ENCODE peak calls at places on chromosome 11, in four cellular contexts. One of them, this sample, is unnamed.

GRCh38 chr11:96303067-96303466 is 39.9 kb downstream of the MAML2 start:
- DNase-seq in 8988T: no peak
- DNase-seq in fibroblast of gingiva: peak
- DNase-seq in mucosa of gallbladder: no peak
- DNase-seq in this sample: no peak

GRCh38 chr11:111935331-111936044 is 1.7 kb upstream of the DIXDC1 start:
- DNase-seq in 8988T: no peak
- DNase-seq in mucosa of gallbladder: no peak
- DNase-seq in fibroblast of gingiva: peak
- DNase-seq in this sample: no peak

GRCh38 chr11:69482322-69482721 is 859 bp downstream of the LINC01488 start:
- DNase-seq in fibroblast of gingiva: no peak
- DNase-seq in mucosa of gallbladder: no peak
- DNase-seq in 8988T: no peak
- DNase-seq in this sample: no peak

GRCh38 chr11:67293090-67293489 is 4.0 kb downstream of the ANKRD13D start:
- DNase-seq in 8988T: no peak
- DNase-seq in fibroblast of gingiva: peak
- DNase-seq in mucosa of gallbladder: no peak
- DNase-seq in this sample: no peak

GRCh38 chr11:108620958-108621772 is 27.6 kb upstream of the EXPH5 start:
- DNase-seq in fibroblast of gingiva: no peak
- DNase-seq in 8988T: no peak
- DNase-seq in mucosa of gallbladder: no peak
- DNase-seq in this sample: no peak

GRCh38 chr11:62245271-62245753 is 3.3 kb downstream of the SCGB1D2 start:
- DNase-seq in mucosa of gallbladder: peak
- DNase-seq in fibroblast of gingiva: peak
- DNase-seq in 8988T: peak
- DNase-seq in this sample: no peak

GRCh38 chr11:118896921-118897591 is 13.4 kb downstream of the CXCR5 start:
- DNase-seq in mucosa of gallbladder: no peak
- DNase-seq in fibroblast of gingiva: no peak
- DNase-seq in 8988T: no peak
- DNase-seq in this sample: no peak

GRCh38 chr11:102110761-102111010 is 439 bp downstream of the YAP1 start:
- DNase-seq in 8988T: no peak
- DNase-seq in mucosa of gallbladder: no peak
- DNase-seq in fibroblast of gingiva: no peak
- DNase-seq in this sample: no peak

GRCh38 chr11:106998126-106998525 is 20.1 kb downstream of the GUCY1A2 start:
- DNase-seq in 8988T: no peak
- DNase-seq in fibroblast of gingiva: no peak
- DNase-seq in mucosa of gallbladder: no peak
- DNase-seq in this sample: no peak

GRCh38 chr11:57658023-57658361 is 430 bp downstream of the CLP1 start:
- DNase-seq in mucosa of gallbladder: no peak
- DNase-seq in fibroblast of gingiva: no peak
- DNase-seq in 8988T: no peak
- DNase-seq in this sample: no peak

GRCh38 chr11:70522613-70523311 is 124.4 kb downstream of the CTTN start:
- DNase-seq in fibroblast of gingiva: no peak
- DNase-seq in 8988T: no peak
- DNase-seq in mucosa of gallbladder: no peak
- DNase-seq in this sample: no peak

GRCh38 chr11:59456661-59457060 is at the start of gene OR4D6:
- DNase-seq in fibroblast of gingiva: no peak
- DNase-seq in 8988T: no peak
- DNase-seq in mucosa of gallbladder: no peak
- DNase-seq in this sample: no peak

GRCh38 chr11:46247664-46248063 is 29.8 kb upstream of the CREB3L1 start:
- DNase-seq in 8988T: peak
- DNase-seq in mucosa of gallbladder: peak
- DNase-seq in fibroblast of gingiva: no peak
- DNase-seq in this sample: no peak

GRCh38 chr11:108117746-108118371 is 3.5 kb upstream of the ACAT1 start:
- DNase-seq in mucosa of gallbladder: no peak
- DNase-seq in fibroblast of gingiva: peak
- DNase-seq in 8988T: peak
- DNase-seq in this sample: peak

GRCh38 chr11:61392991-61393595 is 706 bp downstream of the TMEM216 start:
- DNase-seq in 8988T: peak
- DNase-seq in fibroblast of gingiva: no peak
- DNase-seq in mucosa of gallbladder: no peak
- DNase-seq in this sample: peak

GRCh38 chr11:63629426-63629825 is 15.2 kb upstream of the PLAAT3 start:
- DNase-seq in fibroblast of gingiva: no peak
- DNase-seq in 8988T: no peak
- DNase-seq in mucosa of gallbladder: no peak
- DNase-seq in this sample: no peak

GRCh38 chr11:46529086-46529905 is 64.5 kb downstream of the AMBRA1 start:
- DNase-seq in 8988T: peak
- DNase-seq in fibroblast of gingiva: peak
- DNase-seq in mucosa of gallbladder: peak
- DNase-seq in this sample: peak

GRCh38 chr11:66268953-66269906 is 791 bp downstream of the RAB1B start:
- DNase-seq in fibroblast of gingiva: peak
- DNase-seq in 8988T: peak
- DNase-seq in mucosa of gallbladder: no peak
- DNase-seq in this sample: peak

GRCh38 chr11:87767615-87768014 is 407.6 kb downstream of the RAB38 start:
- DNase-seq in mucosa of gallbladder: no peak
- DNase-seq in 8988T: no peak
- DNase-seq in fibroblast of gingiva: no peak
- DNase-seq in this sample: no peak

GRCh38 chr11:94759522-94759921 is 8.6 kb upstream of the AMOTL1 start:
- DNase-seq in 8988T: no peak
- DNase-seq in mucosa of gallbladder: no peak
- DNase-seq in fibroblast of gingiva: no peak
- DNase-seq in this sample: no peak

GRCh38 chr11:64969209-64969608 is 2.7 kb downstream of the MAJIN start:
- DNase-seq in mucosa of gallbladder: no peak
- DNase-seq in fibroblast of gingiva: no peak
- DNase-seq in 8988T: peak
- DNase-seq in this sample: peak

GRCh38 chr11:134499990-134500389 is 87.9 kb upstream of the B3GAT1 start:
- DNase-seq in fibroblast of gingiva: no peak
- DNase-seq in 8988T: no peak
- DNase-seq in mucosa of gallbladder: no peak
- DNase-seq in this sample: no peak

GRCh38 chr11:26583550-26583949 is 11.5 kb upstream of the MUC15 start:
- DNase-seq in 8988T: no peak
- DNase-seq in fibroblast of gingiva: peak
- DNase-seq in mucosa of gallbladder: peak
- DNase-seq in this sample: no peak

GRCh38 chr11:132126973-132127900 is 756.8 kb downstream of the NTM start:
- DNase-seq in fibroblast of gingiva: peak
- DNase-seq in 8988T: no peak
- DNase-seq in mucosa of gallbladder: peak
- DNase-seq in this sample: peak

GRCh38 chr11:128862421-128862820 is 4.7 kb downstream of the KCNJ1 start:
- DNase-seq in fibroblast of gingiva: no peak
- DNase-seq in 8988T: no peak
- DNase-seq in mucosa of gallbladder: no peak
- DNase-seq in this sample: no peak

GRCh38 chr11:129117595-129118350 is 74.4 kb downstream of the ARHGAP32 start:
- DNase-seq in mucosa of gallbladder: peak
- DNase-seq in 8988T: no peak
- DNase-seq in fibroblast of gingiva: peak
- DNase-seq in this sample: peak

GRCh38 chr11:103332409-103332808 is 223.2 kb downstream of the DYNC2H1 start:
- DNase-seq in 8988T: no peak
- DNase-seq in fibroblast of gingiva: no peak
- DNase-seq in mucosa of gallbladder: no peak
- DNase-seq in this sample: no peak

GRCh38 chr11:119310682-119311052 is 6.3 kb downstream of the MCAM start:
- DNase-seq in 8988T: no peak
- DNase-seq in mucosa of gallbladder: no peak
- DNase-seq in fibroblast of gingiva: no peak
- DNase-seq in this sample: no peak

GRCh38 chr11:100890779-100891178 is 203.7 kb downstream of the ARHGAP42 start:
- DNase-seq in 8988T: no peak
- DNase-seq in mucosa of gallbladder: no peak
- DNase-seq in fibroblast of gingiva: peak
- DNase-seq in this sample: peak

GRCh38 chr11:118050208-118050891 is 26.5 kb upstream of the TMPRSS4 start:
- DNase-seq in fibroblast of gingiva: no peak
- DNase-seq in 8988T: no peak
- DNase-seq in mucosa of gallbladder: no peak
- DNase-seq in this sample: no peak

GRCh38 chr11:65912840-65913239 is 6.0 kb downstream of the C11orf68 start:
- DNase-seq in fibroblast of gingiva: peak
- DNase-seq in mucosa of gallbladder: no peak
- DNase-seq in 8988T: peak
- DNase-seq in this sample: no peak

GRCh38 chr11:68028802-68029475 is 1.5 kb upstream of the NDUFS8 start:
- DNase-seq in mucosa of gallbladder: no peak
- DNase-seq in fibroblast of gingiva: no peak
- DNase-seq in 8988T: no peak
- DNase-seq in this sample: no peak

GRCh38 chr11:116485425-116485824 is 287.4 kb downstream of the BUD13 start:
- DNase-seq in fibroblast of gingiva: no peak
- DNase-seq in 8988T: no peak
- DNase-seq in mucosa of gallbladder: no peak
- DNase-seq in this sample: no peak

GRCh38 chr11:100151944-100152343 is 535.1 kb upstream of the ARHGAP42 start:
- DNase-seq in fibroblast of gingiva: no peak
- DNase-seq in 8988T: no peak
- DNase-seq in mucosa of gallbladder: no peak
- DNase-seq in this sample: no peak

GRCh38 chr11:46279393-46280099 is 2.1 kb downstream of the CREB3L1 start:
- DNase-seq in 8988T: no peak
- DNase-seq in fibroblast of gingiva: peak
- DNase-seq in mucosa of gallbladder: peak
- DNase-seq in this sample: peak

GRCh38 chr11:2580444-2581050 is 119.2 kb downstream of the KCNQ1OT1 start:
- DNase-seq in 8988T: peak
- DNase-seq in fibroblast of gingiva: no peak
- DNase-seq in mucosa of gallbladder: no peak
- DNase-seq in this sample: no peak

GRCh38 chr11:11505701-11506100 is 116.1 kb downstream of the GALNT18 start:
- DNase-seq in fibroblast of gingiva: no peak
- DNase-seq in 8988T: no peak
- DNase-seq in mucosa of gallbladder: no peak
- DNase-seq in this sample: no peak

This sample was measured in hepatic stellate cell.